ENCODE peak calls at places on chromosomes 1 and 21, in five cellular contexts. E is HCT116; S is foreskin keratinocyte; N is CD4-positive, alpha-beta memory T cell; G is GM23248. T is an unnamed sample.
A peak's percentile ranks its signal among the peaks of the same experiment; 100 is the strongest.

GRCh38 chr1:26852701-26853100 is 10.2 kb upstream of the SFN start:
- DNase-seq in G (no peak), S (no peak), N (no peak), E (no peak), T (no peak)

GRCh38 chr21:40386301-40386911 is 460.6 kb downstream of the DSCAM start:
- DNase-seq in E (no peak), S (no peak), G (peak; percentile 12), N (no peak), T (peak; percentile 8)

GRCh38 chr1:87093286-87093685 is 178.9 kb downstream of the HS2ST1 start:
- DNase-seq in G (peak; percentile 33), E (no peak), S (peak; percentile 55), N (no peak), T (peak; percentile 64)

GRCh38 chr1:3652538-3653285 is 396 bp downstream of the TP73 start:
- DNase-seq in G (no peak), E (peak; percentile 18), S (no peak), N (no peak), T (no peak)

GRCh38 chr1:180188103-180188506 is 33.4 kb downstream of the QSOX1 start:
- DNase-seq in N (no peak), S (no peak), G (peak; percentile 64), E (no peak), T (peak; percentile 57)

GRCh38 chr1:14623090-14623489 is 24.6 kb downstream of the KAZN start:
- DNase-seq in G (no peak), N (no peak), E (no peak), S (no peak), T (no peak)

GRCh38 chr1:156860639-156861423 is at the start of gene NTRK1:
- DNase-seq in N (peak; percentile 58), E (no peak), G (peak; percentile 61), S (no peak), T (peak; percentile 48)

GRCh38 chr1:231053493-231054162 is 13.6 kb upstream of the FAM89A start:
- DNase-seq in E (no peak), S (no peak), N (no peak), G (no peak), T (no peak)

GRCh38 chr1:20086800-20087199 is 16.8 kb downstream of the PLA2G5 start:
- DNase-seq in G (no peak), N (no peak), E (no peak), S (no peak), T (no peak)

GRCh38 chr21:46049890-46050650 is 47.8 kb upstream of the COL6A2 start:
- DNase-seq in E (no peak), N (no peak), G (no peak), S (no peak), T (no peak)

GRCh38 chr1:203649551-203650011 is 22.9 kb downstream of the ATP2B4 start:
- DNase-seq in G (no peak), N (peak; percentile 61), S (no peak), E (no peak), T (no peak)

GRCh38 chr21:23162213-23162946 is 2164.2 kb downstream of the NCAM2 start:
- DNase-seq in G (no peak), N (no peak), E (no peak), S (peak; percentile 3), T (no peak)

GRCh38 chr1:191125950-191126349 is 648.3 kb upstream of the BRINP3 start:
- DNase-seq in S (no peak), N (no peak), E (no peak), G (no peak), T (no peak)

GRCh38 chr1:147882535-147882934 is 20.1 kb upstream of the GJA8 start:
- DNase-seq in S (no peak), G (no peak), N (no peak), E (no peak), T (no peak)

GRCh38 chr1:19273106-19273843 is 15.3 kb downstream of the AKR7A3 start:
- DNase-seq in S (no peak), E (no peak), N (no peak), G (no peak), T (no peak)

GRCh38 chr1:244391761-244392160 is 59.9 kb downstream of the ADSS2 start:
- DNase-seq in N (no peak), S (no peak), E (no peak), G (peak; percentile 30), T (peak; percentile 30)

GRCh38 chr1:159088050-159088449 is 11.5 kb upstream of the AIM2 start:
- DNase-seq in N (no peak), S (peak; percentile 67), G (peak; percentile 93), E (no peak), T (peak; percentile 43)

GRCh38 chr1:192476802-192477298 is 98.7 kb upstream of the RGS1 start:
- DNase-seq in S (peak; percentile 32), N (no peak), G (peak; percentile 90), E (no peak), T (no peak)

GRCh38 chr1:228058981-228059535 is 23.4 kb upstream of the ARF1 start:
- DNase-seq in G (no peak), N (peak; percentile 80), S (no peak), E (no peak), T (no peak)

GRCh38 chr1:70980361-70980760 is 67.3 kb downstream of the PTGER3 start:
- DNase-seq in S (no peak), E (no peak), N (no peak), G (no peak), T (no peak)

GRCh38 chr1:163471766-163472165 is 150.0 kb downstream of the NUF2 start:
- DNase-seq in N (no peak), S (no peak), E (no peak), G (no peak), T (no peak)

GRCh38 chr1:212463565-212464270 is 31.0 kb downstream of the NENF start:
- DNase-seq in E (no peak), S (no peak), N (no peak), G (no peak), T (no peak)

GRCh38 chr1:212465311-212465710 is 32.6 kb downstream of the NENF start:
- DNase-seq in N (no peak), G (no peak), S (no peak), E (no peak), T (no peak)

GRCh38 chr1:212467843-212468482 is 35.2 kb downstream of the NENF start:
- DNase-seq in G (peak; percentile 39), N (no peak), E (no peak), S (no peak), T (no peak)

GRCh38 chr1:212466913-212467650 is 34.4 kb downstream of the NENF start:
- DNase-seq in S (no peak), G (no peak), E (no peak), N (no peak), T (no peak)

GRCh38 chr1:212466437-212466836 is 33.7 kb downstream of the NENF start:
- DNase-seq in N (no peak), S (no peak), G (no peak), E (no peak), T (no peak)
- H3K27ac ChIP-seq in N (no peak overlapping the region), S (no peak overlapping the region), G (no peak overlapping the region), E (no peak overlapping the region), T (no peak overlapping the region)

GRCh38 chr1:23568608-23569383 is 9.5 kb upstream of the ID3 start:
- DNase-seq in N (no peak), G (peak; percentile 41), S (no peak), E (no peak), T (no peak)
- H3K27ac ChIP-seq in N (no peak overlapping the region), G (peak overlapping the region; percentile 46), S (no peak overlapping the region), E (no peak overlapping the region), T (peak overlapping the region; percentile 62)

GRCh38 chr1:8517579-8518489 is 199.9 kb downstream of the SLC45A1 start:
- DNase-seq in N (no peak), E (no peak), S (no peak), G (peak; percentile 64), T (no peak)
- H3K27ac ChIP-seq in N (no peak overlapping the region), E (no peak overlapping the region), S (no peak overlapping the region), G (peak overlapping the region; percentile 81), T (peak overlapping the region; percentile 18)

GRCh38 chr1:11358991-11359390 is 86.0 kb downstream of the UBIAD1 start:
- DNase-seq in G (no peak), N (no peak), S (no peak), E (no peak), T (no peak)

GRCh38 chr1:11354893-11355593 is 82.0 kb downstream of the UBIAD1 start:
- DNase-seq in S (no peak), N (no peak), G (no peak), E (no peak), T (no peak)

GRCh38 chr1:11355594-11356467 is 82.8 kb downstream of the UBIAD1 start:
- DNase-seq in S (no peak), E (no peak), N (no peak), G (no peak), T (no peak)

GRCh38 chr1:11352058-11352715 is 79.2 kb downstream of the UBIAD1 start:
- DNase-seq in S (no peak), G (no peak), E (no peak), N (no peak), T (no peak)

GRCh38 chr1:11357291-11357690 is 84.3 kb downstream of the UBIAD1 start:
- DNase-seq in N (no peak), E (no peak), G (no peak), S (no peak), T (no peak)
- H3K27ac ChIP-seq in N (no peak overlapping the region), E (no peak overlapping the region), G (no peak overlapping the region), S (no peak overlapping the region), T (no peak overlapping the region)

GRCh38 chr1:225601902-225602589 is 50.9 kb downstream of the ENAH start:
- DNase-seq in N (no peak), E (no peak), S (no peak), G (no peak), T (no peak)
- H3K27ac ChIP-seq in N (no peak overlapping the region), E (peak overlapping the region; percentile 78), S (no peak overlapping the region), G (no peak overlapping the region), T (no peak overlapping the region)

DNA sequence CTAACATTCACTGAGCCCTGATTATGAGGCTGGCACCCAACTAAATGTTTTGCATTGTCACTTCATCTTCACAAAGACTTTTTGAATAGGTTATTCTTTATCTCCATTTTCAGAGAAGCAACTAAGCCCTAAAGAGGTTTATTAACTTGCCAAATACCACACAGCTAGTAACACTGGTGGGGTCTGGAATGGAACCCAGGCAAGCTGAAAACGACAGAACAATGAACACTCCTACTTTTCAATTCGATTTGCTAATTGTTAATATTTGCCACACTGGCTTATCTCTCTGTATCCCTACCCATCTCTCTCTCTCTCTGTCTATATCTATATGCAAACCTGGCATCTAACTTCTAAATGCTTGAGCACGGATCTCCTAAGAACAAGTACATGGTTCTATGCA is 40.6 kb downstream of the MRPL39 start:
- DNase-seq in S (no peak), N (no peak), E (no peak), G (no peak), T (no peak)
- H3K27ac ChIP-seq in S (no peak overlapping the region), N (peak overlapping the region; percentile 37), E (no peak overlapping the region), G (no peak overlapping the region), T (no peak overlapping the region)

GRCh38 chr1:233254039-233254362 is 41.5 kb downstream of the PCNX2 start:
- DNase-seq in N (no peak), S (no peak), G (no peak), E (no peak), T (no peak)
- H3K27ac ChIP-seq in N (no peak overlapping the region), S (no peak overlapping the region), G (no peak overlapping the region), E (no peak overlapping the region), T (no peak overlapping the region)

GRCh38 chr1:212458817-212459216 is 26.1 kb downstream of the NENF start:
- DNase-seq in N (no peak), G (no peak), E (no peak), S (no peak), T (no peak)
- H3K27ac ChIP-seq in N (no peak overlapping the region), G (no peak overlapping the region), E (no peak overlapping the region), S (no peak overlapping the region), T (no peak overlapping the region)

T was measured in RWPE1.